ENCODE peak calls at places on chromosomes 11 and 22, in six cellular contexts. V is CD4-positive, alpha-beta memory T cell; W is CD8-positive, alpha-beta memory T cell; U is NCI-H1105; O is central memory CD4-positive, alpha-beta T cell; M is NCI-H748 treated with DMSO at 0.1 percent for 48 hours. Q is an unnamed sample.

GRCh38 chr11:64856382-64857227 is 12.2 kb upstream of the CDC42BPG start:
- DNase-seq in V (no peak), W (peak), U (no peak), O (no peak), M (no peak), Q (no peak)

GRCh38 chr11:76684470-76684869 is 13.9 kb upstream of the LRRC32 start:
- DNase-seq in V (no peak), W (no peak), U (no peak), O (no peak), M (no peak), Q (no peak)

GRCh38 chr11:19660076-19660475 is 52.6 kb upstream of the NAV2 start:
- DNase-seq in V (no peak), W (no peak), U (no peak), O (no peak), M (no peak), Q (no peak)

GRCh38 chr11:75533843-75534242 is 8.1 kb upstream of the GDPD5 start:
- DNase-seq in V (no peak), W (no peak), U (no peak), O (no peak), M (no peak), Q (no peak)

GRCh38 chr11:72085836-72086475 is 5.3 kb downstream of the LRRC51 start:
- DNase-seq in V (no peak), W (no peak), U (no peak), O (no peak), M (no peak), Q (peak)

GRCh38 chr11:64729851-64730382 is 6.9 kb upstream of the NRXN2 start:
- DNase-seq in V (no peak), W (no peak), U (no peak), O (no peak), M (no peak), Q (no peak)

GRCh38 chr11:130918081-130918480 is 1.8 kb upstream of the SNX19 start:
- DNase-seq in V (no peak), W (no peak), U (no peak), O (no peak), M (no peak), Q (no peak)

GRCh38 chr11:3674189-3674588 is 3.0 kb upstream of the CHRNA10 start:
- DNase-seq in V (no peak), W (no peak), U (no peak), O (no peak), M (no peak), Q (no peak)

GRCh38 chr22:35399114-35399677 is 744 bp upstream of the MCM5 start:
- DNase-seq in V (no peak), W (no peak), U (no peak), O (no peak), M (no peak), Q (no peak)

GRCh38 chr11:31804439-31805036 is 6.6 kb downstream of the PAX6 start:
- DNase-seq in V (no peak), W (no peak), U (no peak), O (no peak), M (no peak), Q (no peak)

GRCh38 chr11:70505761-70506657 is 107.7 kb downstream of the CTTN start:
- DNase-seq in V (no peak), W (no peak), U (no peak), O (no peak), M (no peak), Q (no peak)

GRCh38 chr22:50610581-50610980 is 10.0 kb downstream of the MAPK8IP2 start:
- DNase-seq in V (no peak), W (no peak), U (no peak), O (no peak), M (no peak), Q (no peak)

GRCh38 chr11:10413268-10413667 is 41.8 kb upstream of the AMPD3 start:
- DNase-seq in V (peak), W (peak), U (peak), O (peak), M (no peak), Q (peak)

GRCh38 chr11:94028436-94028835 is 7.3 kb downstream of the HEPHL1 start:
- DNase-seq in V (no peak), W (no peak), U (no peak), O (no peak), M (no peak), Q (no peak)

GRCh38 chr11:73851046-73851764 is 25.4 kb downstream of the COA4 start:
- DNase-seq in V (no peak), W (no peak), U (no peak), O (no peak), M (no peak), Q (no peak)

GRCh38 chr22:20919718-20920117 is 2.5 kb downstream of the CRKL start:
- DNase-seq in V (no peak), W (no peak), U (no peak), O (no peak), M (no peak), Q (no peak)

GRCh38 chr11:109994896-109995295 is 98.3 kb upstream of the ZC3H12C start:
- DNase-seq in V (no peak), W (no peak), U (no peak), O (no peak), M (no peak), Q (no peak)

GRCh38 chr22:35376728-35377472 is 4.0 kb upstream of the HMOX1 start:
- DNase-seq in V (no peak), W (no peak), U (peak), O (peak), M (peak), Q (no peak)

GRCh38 chr11:107898270-107898669 is 30.0 kb upstream of the RAB39A start:
- DNase-seq in V (peak), W (no peak), U (no peak), O (no peak), M (no peak), Q (no peak)

GRCh38 chr22:22022977-22023534 is 40.5 kb upstream of the TOP3B start:
- DNase-seq in V (no peak), W (no peak), U (no peak), O (no peak), M (no peak), Q (no peak)

GRCh38 chr11:64028398-64029115 is 7.2 kb upstream of the FLRT1 start:
- DNase-seq in V (no peak), W (no peak), U (peak), O (no peak), M (peak), Q (no peak)

GRCh38 chr11:66247801-66248200 is 20.6 kb upstream of the RAB1B start:
- DNase-seq in V (no peak), W (no peak), U (no peak), O (no peak), M (no peak), Q (no peak)

GRCh38 chr11:124934862-124935547 is 842 bp downstream of the HEPACAM start:
- DNase-seq in V (no peak), W (no peak), U (no peak), O (no peak), M (no peak), Q (no peak)

GRCh38 chr22:24521791-24522245 is 26.7 kb downstream of the UPB1 start:
- DNase-seq in V (peak), W (no peak), U (peak), O (peak), M (peak), Q (peak)

Q was measured in NCI-H2081.